ENCODE peak calls at places on chromosomes 12 and 14, in eight cellular contexts. R is psoas muscle, V is GM06990, D is tibial artery, N is glutamatergic neuron, M is astrocyte of the spinal cord, C is heart left ventricle, E is stomach. S is an unnamed sample.

GRCh38 chr12:12267801-12268200 is 957 bp upstream of the LRP6 start:
- DNase-seq in R (no peak), V (no peak), D (no peak), N (no peak), M (no peak), C (no peak), E (no peak), S (peak)

GRCh38 chr12:14310866-14311265 is 54.6 kb upstream of the ATF7IP start:
- DNase-seq in R (no peak), V (no peak), D (no peak), N (no peak), M (no peak), C (no peak), E (no peak), S (no peak)

GRCh38 chr12:47949441-47950341 is 13.7 kb upstream of the TMEM106C start:
- DNase-seq in R (peak), V (peak), D (peak), N (peak), M (peak), C (peak), E (peak), S (peak)

GRCh38 chr14:55780156-55780946 is 200.3 kb downstream of the KTN1 start:
- DNase-seq in R (peak), V (no peak), D (peak), N (no peak), M (peak), C (peak), E (peak), S (no peak)

GRCh38 chr14:90375934-90376333 is 20.9 kb upstream of the CALM1 start:
- DNase-seq in R (no peak), V (no peak), D (no peak), N (no peak), M (no peak), C (no peak), E (no peak), S (no peak)

GRCh38 chr12:94717656-94718055 is 67.3 kb upstream of the TMCC3 start:
- DNase-seq in R (no peak), V (no peak), D (no peak), N (no peak), M (no peak), C (no peak), E (no peak), S (no peak)

GRCh38 chr14:95425369-95426115 is 90.9 kb downstream of the SYNE3 start:
- DNase-seq in R (no peak), V (no peak), D (no peak), N (no peak), M (no peak), C (no peak), E (no peak), S (no peak)

GRCh38 chr12:32776258-32776657 is 20.6 kb upstream of the YARS2 start:
- DNase-seq in R (no peak), V (no peak), D (no peak), N (no peak), M (no peak), C (no peak), E (no peak), S (no peak)

GRCh38 chr12:843609-844008 is 91.2 kb downstream of the WNK1 start:
- DNase-seq in R (no peak), V (no peak), D (no peak), N (no peak), M (peak), C (no peak), E (no peak), S (no peak)

GRCh38 chr12:22340143-22340542 is 5.6 kb upstream of the ST8SIA1 start:
- DNase-seq in R (peak), V (no peak), D (no peak), N (no peak), M (no peak), C (no peak), E (no peak), S (no peak)

GRCh38 chr12:95790912-95791849 is 617 bp upstream of the NTN4 start:
- DNase-seq in R (peak), V (no peak), D (no peak), N (peak), M (no peak), C (peak), E (no peak), S (peak)

GRCh38 chr14:64440494-64440893 is 24.8 kb upstream of the AKAP5 start:
- DNase-seq in R (no peak), V (no peak), D (no peak), N (no peak), M (no peak), C (no peak), E (no peak), S (no peak)

GRCh38 chr14:104355949-104356737 is 217.8 kb downstream of the KIF26A start:
- DNase-seq in R (no peak), V (no peak), D (peak), N (peak), M (no peak), C (no peak), E (no peak), S (no peak)

GRCh38 chr12:28446031-28446430 is 255.8 kb downstream of the CCDC91 start:
- DNase-seq in R (no peak), V (no peak), D (no peak), N (no peak), M (peak), C (no peak), E (no peak), S (no peak)

GRCh38 chr12:39401459-39401858 is 41.5 kb downstream of the KIF21A start:
- DNase-seq in R (no peak), V (no peak), D (no peak), N (no peak), M (peak), C (no peak), E (no peak), S (no peak)

GRCh38 chr12:39161686-39162085 is 256.3 kb upstream of the CPNE8 start:
- DNase-seq in R (no peak), V (no peak), D (no peak), N (no peak), M (no peak), C (no peak), E (no peak), S (no peak)

GRCh38 chr14:56581041-56581727 is 1.6 kb downstream of the TMEM260 start:
- DNase-seq in R (no peak), V (peak), D (no peak), N (no peak), M (no peak), C (no peak), E (no peak), S (no peak)

GRCh38 chr14:93035917-93036651 is 79.6 kb downstream of the ITPK1 start:
- DNase-seq in R (peak), V (no peak), D (no peak), N (no peak), M (peak), C (peak), E (no peak), S (no peak)

GRCh38 chr12:8742501-8742900 is 44.7 kb downstream of the RIMKLB start:
- DNase-seq in R (no peak), V (no peak), D (no peak), N (no peak), M (peak), C (no peak), E (no peak), S (no peak)

GRCh38 chr12:24505366-24506025 is 443.4 kb downstream of the BCAT1 start:
- DNase-seq in R (no peak), V (no peak), D (no peak), N (no peak), M (no peak), C (no peak), E (no peak), S (no peak)

GRCh38 chr14:65238456-65238855 is 136.1 kb upstream of the MAX start:
- DNase-seq in R (no peak), V (no peak), D (no peak), N (no peak), M (peak), C (no peak), E (no peak), S (no peak)

GRCh38 chr14:103284574-103285467 is 49.2 kb upstream of the EIF5 start:
- DNase-seq in R (no peak), V (no peak), D (no peak), N (no peak), M (no peak), C (no peak), E (no peak), S (no peak)

GRCh38 chr12:24852420-24852819 is 96.5 kb downstream of the BCAT1 start:
- DNase-seq in R (no peak), V (no peak), D (no peak), N (no peak), M (peak), C (no peak), E (no peak), S (no peak)

GRCh38 chr12:101298426-101298825 is 18.5 kb downstream of the UTP20 start:
- DNase-seq in R (no peak), V (no peak), D (no peak), N (no peak), M (peak), C (no peak), E (no peak), S (no peak)

GRCh38 chr14:76760331-76761197 is 704 bp upstream of the VASH1 start:
- DNase-seq in R (no peak), V (no peak), D (no peak), N (no peak), M (no peak), C (peak), E (no peak), S (no peak)

GRCh38 chr12:4107436-4107878 is 166.1 kb upstream of the CCND2 start:
- DNase-seq in R (no peak), V (peak), D (peak), N (peak), M (peak), C (no peak), E (no peak), S (peak)

GRCh38 chr12:120767071-120768024 is 41.7 kb downstream of the ACADS start:
- DNase-seq in R (no peak), V (no peak), D (no peak), N (no peak), M (no peak), C (no peak), E (no peak), S (peak)

GRCh38 chr14:77320238-77320935 is at the start of gene POMT2:
- DNase-seq in R (peak), V (peak), D (peak), N (peak), M (peak), C (peak), E (peak), S (peak)

GRCh38 chr12:58415716-58416115 is 474.3 kb downstream of the ATP23 start:
- DNase-seq in R (no peak), V (no peak), D (no peak), N (no peak), M (no peak), C (no peak), E (no peak), S (no peak)

GRCh38 chr14:74417611-74418010 is 8.4 kb downstream of the SYNDIG1L start:
- DNase-seq in R (no peak), V (no peak), D (no peak), N (no peak), M (no peak), C (no peak), E (no peak), S (no peak)

GRCh38 chr12:106417926-106418910 is 60.7 kb downstream of the POLR3B start:
- DNase-seq in R (no peak), V (no peak), D (no peak), N (no peak), M (peak), C (no peak), E (no peak), S (no peak)

GRCh38 chr12:79000501-79000900 is 135.9 kb downstream of the SYT1 start:
- DNase-seq in R (no peak), V (no peak), D (no peak), N (no peak), M (no peak), C (no peak), E (no peak), S (no peak)

GRCh38 chr12:31590730-31591307 is at the start of gene DENND5B:
- DNase-seq in R (peak), V (peak), D (peak), N (peak), M (peak), C (peak), E (peak), S (peak)
- TF ChIP-seq CTCF in R (no peak), V (no peak), D (no peak), N (no peak), M (no peak), C (no peak), E (no peak), S (no peak)

DNA sequence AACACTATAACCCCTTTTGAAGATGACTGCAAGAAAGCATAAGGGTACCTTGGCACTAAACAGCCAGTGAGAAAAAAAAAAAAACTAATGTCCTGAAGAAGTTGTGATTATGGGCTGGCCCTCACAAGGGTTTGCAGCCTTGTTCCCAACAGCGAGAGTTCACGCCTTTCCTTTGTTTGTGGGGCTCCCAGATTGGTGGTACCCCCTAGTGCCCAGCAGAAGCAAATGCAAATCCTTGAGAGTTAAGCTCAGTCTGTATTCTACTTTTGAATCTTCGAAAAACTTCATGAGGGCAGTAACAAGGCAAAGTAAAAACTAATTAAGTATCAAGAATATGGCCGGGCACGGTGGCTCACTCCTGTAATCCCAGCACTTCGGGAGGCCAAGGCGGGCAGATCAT is 238.9 kb upstream of the LMO3 start:
- DNase-seq in R (no peak), V (no peak), D (no peak), N (no peak), M (no peak), C (no peak), E (no peak), S (no peak)
- TF ChIP-seq CTCF in R (no peak), V (peak), D (no peak), N (no peak), M (no peak), C (no peak), E (no peak), S (no peak)

GRCh38 chr12:119642986-119643385 is 24.9 kb upstream of the PRKAB1 start:
- DNase-seq in R (no peak), V (no peak), D (no peak), N (peak), M (no peak), C (no peak), E (no peak), S (no peak)
- TF ChIP-seq CTCF in R (peak), V (peak), D (no peak), N (peak), M (peak), C (no peak), E (no peak), S (peak)

DNA sequence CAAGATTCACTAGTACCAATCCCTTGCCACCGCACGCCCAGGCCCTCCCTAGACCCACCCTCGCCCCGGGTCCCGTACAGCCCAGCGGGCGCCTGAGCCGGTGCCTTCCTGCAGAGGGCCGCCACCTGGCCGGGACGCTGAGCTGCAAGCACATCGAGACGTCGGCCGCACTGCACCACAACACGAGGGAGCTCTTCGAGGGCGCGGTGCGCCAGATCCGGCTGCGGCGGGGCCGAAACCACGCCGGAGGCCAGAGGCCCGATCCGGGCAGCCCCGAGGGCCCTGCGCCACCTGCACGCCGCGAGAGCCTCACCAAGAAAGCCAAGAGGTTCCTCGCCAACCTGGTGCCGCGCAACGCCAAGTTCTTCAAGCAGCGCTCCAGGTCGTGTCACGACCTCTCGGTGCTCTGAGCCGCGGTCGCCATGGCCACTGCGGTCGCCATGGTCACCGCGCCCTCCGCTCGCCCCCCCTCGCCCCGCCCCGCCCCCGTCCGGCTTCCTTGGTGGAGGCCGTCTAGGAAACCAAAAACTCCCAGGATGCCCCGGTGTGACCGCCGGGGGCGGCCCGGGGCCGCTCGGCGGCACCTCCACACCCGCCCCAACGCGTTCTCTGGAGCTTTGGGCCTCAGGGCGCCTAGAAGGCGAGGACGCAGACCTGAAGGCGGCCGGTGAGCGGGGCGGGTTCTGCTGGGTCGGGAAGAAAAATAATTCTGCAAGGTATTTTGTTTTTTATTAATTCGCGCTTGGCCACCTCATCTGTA is 3.7 kb downstream of the REM2 start:
- DNase-seq in R (peak), V (peak), D (peak), N (peak), M (peak), C (peak), E (peak), S (peak)
- TF ChIP-seq CTCF in R (no peak), V (peak), D (no peak), N (no peak), M (no peak), C (no peak), E (no peak), S (peak)

GRCh38 chr12:63848450-63848849 is 4.0 kb downstream of the SRGAP1 start:
- DNase-seq in R (no peak), V (no peak), D (no peak), N (no peak), M (no peak), C (no peak), E (no peak), S (no peak)

GRCh38 chr12:63843613-63844390 is 698 bp upstream of the SRGAP1 start:
- DNase-seq in R (peak), V (peak), D (peak), N (peak), M (peak), C (peak), E (peak), S (peak)

GRCh38 chr12:63846249-63846967 is 1.9 kb downstream of the SRGAP1 start:
- DNase-seq in R (no peak), V (no peak), D (no peak), N (no peak), M (peak), C (no peak), E (no peak), S (no peak)

GRCh38 chr12:63844391-63845341 is at the start of gene SRGAP1:
- DNase-seq in R (peak), V (no peak), D (peak), N (peak), M (peak), C (peak), E (peak), S (peak)

DNA sequence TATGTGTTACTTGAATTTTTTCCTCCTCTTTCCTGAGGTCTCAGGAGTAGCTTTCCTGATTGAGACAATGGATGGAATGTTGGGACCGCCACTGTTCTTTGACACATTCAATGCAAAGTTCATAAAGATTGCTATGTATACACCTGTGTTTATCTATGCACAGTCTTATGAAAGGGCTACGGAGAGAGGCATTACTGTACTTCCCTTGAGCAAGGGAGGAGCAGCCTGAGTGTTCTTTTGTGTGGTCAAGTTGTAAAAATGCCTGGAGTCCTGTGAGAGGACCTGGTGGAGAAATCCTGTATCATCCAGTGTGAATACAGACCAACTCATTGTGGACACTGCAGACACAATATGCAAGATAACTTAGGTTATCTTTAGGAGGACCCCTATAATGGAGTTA is 1.2 kb downstream of the SRGAP1 start:
- DNase-seq in R (no peak), V (no peak), D (no peak), N (no peak), M (peak), C (no peak), E (no peak), S (no peak)
- TF ChIP-seq CTCF in R (no peak), V (no peak), D (no peak), N (no peak), M (no peak), C (no peak), E (no peak), S (no peak)

S was measured in GM10248.